ENCODE peak calls at places on chromosomes 2 and 18, in ten cellular contexts. R is AG04449, E is NCI-H82, I is T follicular helper cell, Y is pancreas, A is upper lobe of right lung, C is neural crest cell, X is ovary, U is LHCN-M2, V is iris pigment epithelial cell. M is an unnamed sample.

GRCh38 chr2:225894240-225894980 is 494.9 kb downstream of the NYAP2 start:
- DNase-seq in E (no peak), V (peak; percentile 73), R (peak; percentile 17), A (no peak), X (no peak), I (no peak), C (no peak), Y (no peak), U (peak; percentile 70), M (no peak)

GRCh38 chr2:171763602-171764001 is 76.3 kb downstream of the DYNC1I2 start:
- DNase-seq in V (peak; percentile 28), E (peak; percentile 8), X (no peak), Y (no peak), A (no peak), I (no peak), R (no peak), C (no peak), U (peak; percentile 87), M (no peak)

GRCh38 chr2:25685030-25685429 is 11.7 kb upstream of the DTNB start:
- DNase-seq in Y (no peak), U (no peak), A (peak; percentile 17), C (no peak), E (no peak), X (no peak), R (no peak), I (no peak), V (no peak), M (no peak)

GRCh38 chr2:51213826-51214225 is 181.9 kb upstream of the NRXN1 start:
- DNase-seq in A (no peak), V (peak; percentile 24), U (no peak), I (no peak), X (no peak), R (no peak), C (no peak), Y (no peak), E (no peak), M (no peak)

GRCh38 chr2:55048514-55048924 is 1.7 kb downstream of the RTN4 start:
- DNase-seq in X (peak; percentile 35), I (no peak), R (no peak), E (peak; percentile 64), V (peak; percentile 46), Y (no peak), A (no peak), U (no peak), C (no peak), M (peak; percentile 74)

GRCh38 chr2:26588576-26588975 is 52.6 kb downstream of the CIB4 start:
- DNase-seq in X (no peak), Y (peak; percentile 42), V (no peak), E (no peak), R (no peak), A (peak; percentile 11), I (no peak), U (no peak), C (no peak), M (no peak)

GRCh38 chr2:23199115-23199918 is 185.7 kb upstream of the KLHL29 start:
- DNase-seq in V (peak; percentile 30), Y (no peak), E (peak; percentile 74), I (no peak), A (no peak), C (peak; percentile 20), R (no peak), X (no peak), U (peak; percentile 23), M (no peak)

GRCh38 chr2:112621792-112622527 is 23.8 kb upstream of the SLC20A1 start:
- DNase-seq in U (peak; percentile 61), X (no peak), C (no peak), R (no peak), A (no peak), I (no peak), E (no peak), V (peak; percentile 86), Y (peak; percentile 38), M (no peak)

GRCh38 chr2:96102596-96103387 is 13.6 kb downstream of the ADRA2B start:
- DNase-seq in A (peak; percentile 51), Y (peak; percentile 39), C (no peak), X (no peak), R (no peak), U (no peak), E (no peak), I (no peak), V (no peak), M (no peak)

GRCh38 chr18:4854664-4855063 is 342.4 kb downstream of the AKAIN1 start:
- DNase-seq in Y (no peak), I (no peak), A (no peak), E (no peak), U (no peak), C (no peak), V (no peak), X (no peak), R (no peak), M (no peak)

M was measured in globus pallidus.